ENCODE peak calls at places on chromosomes 4 and X, in four cellular contexts. H, T, U and C are unnamed samples.

GRCh38 chrX:1452497-1453389 is at the start of gene ASMTL:
- DNase-seq in H (peak), T (peak), U (peak), C (peak)

GRCh38 chr4:59920414-59920813 is 1279.7 kb upstream of the ADGRL3 start:
- DNase-seq in H (no peak), T (no peak), U (no peak), C (no peak)

GRCh38 chrX:110741213-110741796 is 54.3 kb downstream of the CHRDL1 start:
- DNase-seq in H (peak), T (no peak), U (peak), C (no peak)

GRCh38 chr4:41142946-41143720 is 71.2 kb downstream of the APBB2 start:
- DNase-seq in H (no peak), T (no peak), U (peak), C (no peak)

GRCh38 chrX:18973527-18974192 is 10.3 kb downstream of the PHKA2 start:
- DNase-seq in H (no peak), T (no peak), U (no peak), C (no peak)

GRCh38 chr4:73864365-73864764 is 4.8 kb upstream of the CXCL1 start:
- DNase-seq in H (peak), T (no peak), U (no peak), C (no peak)

GRCh38 chr4:150160473-150160872 is 82.2 kb downstream of the DCLK2 start:
- DNase-seq in H (no peak), T (no peak), U (no peak), C (no peak)

GRCh38 chr4:152220201-152220666 is 315.7 kb downstream of the FBXW7 start:
- DNase-seq in H (no peak), T (no peak), U (no peak), C (no peak)

GRCh38 chrX:115642304-115642703 is 81.3 kb downstream of the PLS3 start:
- DNase-seq in H (peak), T (no peak), U (no peak), C (no peak)

GRCh38 chr4:8834681-8835220 is 36.9 kb downstream of the HMX1 start:
- DNase-seq in H (no peak), T (no peak), U (no peak), C (no peak)

GRCh38 chrX:137568741-137569469 is 3.0 kb downstream of the ZIC3 start:
- DNase-seq in H (no peak), T (no peak), U (no peak), C (no peak)

GRCh38 chrX:131262738-131263679 is 26.1 kb downstream of the IGSF1 start:
- DNase-seq in H (peak), T (peak), U (no peak), C (no peak)

GRCh38 chr4:88619973-88620372 is 27.7 kb downstream of the HERC3 start:
- DNase-seq in H (no peak), T (no peak), U (peak), C (no peak)

GRCh38 chr4:163701915-163702314 is 207.4 kb downstream of the TMA16 start:
- DNase-seq in H (no peak), T (no peak), U (peak), C (peak)

GRCh38 chr4:11497212-11497806 is 68.6 kb upstream of the HS3ST1 start:
- DNase-seq in H (no peak), T (no peak), U (no peak), C (no peak)

GRCh38 chr4:105950701-105951100 is 55.4 kb downstream of the NPNT start:
- DNase-seq in H (no peak), T (no peak), U (no peak), C (no peak)

GRCh38 chrX:46628406-46629371 is 55.1 kb downstream of the CHST7 start:
- DNase-seq in H (no peak), T (no peak), U (peak), C (peak)

GRCh38 chrX:49162620-49163019 is at the start of gene MAGIX:
- DNase-seq in H (no peak), T (peak), U (no peak), C (no peak)

GRCh38 chr4:72743078-72743477 is 174.1 kb upstream of the ADAMTS3 start:
- DNase-seq in H (no peak), T (no peak), U (no peak), C (no peak)

GRCh38 chr4:117096462-117096861 is 11.1 kb upstream of the TRAM1L1 start:
- DNase-seq in H (no peak), T (no peak), U (no peak), C (no peak)

GRCh38 chr4:113382704-113383103 is 333.3 kb downstream of the ANK2 start:
- DNase-seq in H (no peak), T (no peak), U (no peak), C (no peak)

DNA sequence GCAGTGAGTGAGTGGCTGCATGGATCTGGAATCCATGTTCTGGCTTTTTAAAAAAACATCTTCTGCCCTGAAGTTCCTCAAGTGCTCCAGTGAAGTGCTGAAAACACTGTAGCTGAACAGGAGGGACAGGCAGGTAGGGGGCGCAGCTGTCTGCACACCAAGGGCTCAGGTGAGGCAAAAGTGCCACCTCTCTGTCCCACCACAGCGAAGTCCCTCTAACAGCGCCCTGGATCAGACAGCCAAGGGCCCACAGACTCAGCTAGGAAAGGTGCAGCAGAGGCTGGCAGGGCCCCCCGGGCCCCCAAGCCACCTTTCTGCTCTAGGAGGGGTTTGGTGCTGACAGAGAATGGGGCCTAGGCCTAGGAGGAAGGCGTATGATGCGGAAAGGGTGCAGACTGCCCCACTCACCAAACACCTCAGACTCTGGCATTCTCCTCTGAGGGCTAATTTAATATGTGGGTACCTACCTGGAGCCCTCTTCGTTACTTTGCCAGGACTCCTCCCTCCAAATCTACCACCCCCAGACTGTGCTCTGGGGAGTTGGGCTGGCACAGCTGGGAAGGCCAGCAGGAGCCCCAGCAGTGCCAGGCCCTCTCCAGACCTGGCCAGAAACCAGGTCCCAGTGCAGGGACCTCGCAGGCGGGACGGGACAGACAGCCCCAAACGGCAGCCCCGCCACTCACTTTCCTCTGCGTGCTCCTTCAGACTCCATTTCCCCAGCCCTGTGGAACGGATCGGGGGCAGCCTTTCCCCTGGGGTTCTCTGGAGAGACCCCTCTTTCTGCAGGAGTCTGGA is 73.7 kb downstream of the ENPP6 start:
- DNase-seq in H (no peak), T (no peak), U (no peak), C (no peak)
- TF ChIP-seq SMC3 in H (no peak), T (no peak), U (no peak), C (no peak)

GRCh38 chr4:38663801-38664703 is at the start of gene KLF3:
- DNase-seq in H (peak), T (peak), U (peak), C (no peak)

GRCh38 chr4:38668203-38668602 is 4.2 kb downstream of the KLF3 start:
- DNase-seq in H (no peak), T (no peak), U (no peak), C (no peak)

GRCh38 chr4:38664704-38665401 is 854 bp downstream of the KLF3 start:
- DNase-seq in H (peak), T (no peak), U (peak), C (no peak)

GRCh38 chr4:38667005-38667771 is 3.2 kb downstream of the KLF3 start:
- DNase-seq in H (peak), T (peak), U (peak), C (no peak)

DNA sequence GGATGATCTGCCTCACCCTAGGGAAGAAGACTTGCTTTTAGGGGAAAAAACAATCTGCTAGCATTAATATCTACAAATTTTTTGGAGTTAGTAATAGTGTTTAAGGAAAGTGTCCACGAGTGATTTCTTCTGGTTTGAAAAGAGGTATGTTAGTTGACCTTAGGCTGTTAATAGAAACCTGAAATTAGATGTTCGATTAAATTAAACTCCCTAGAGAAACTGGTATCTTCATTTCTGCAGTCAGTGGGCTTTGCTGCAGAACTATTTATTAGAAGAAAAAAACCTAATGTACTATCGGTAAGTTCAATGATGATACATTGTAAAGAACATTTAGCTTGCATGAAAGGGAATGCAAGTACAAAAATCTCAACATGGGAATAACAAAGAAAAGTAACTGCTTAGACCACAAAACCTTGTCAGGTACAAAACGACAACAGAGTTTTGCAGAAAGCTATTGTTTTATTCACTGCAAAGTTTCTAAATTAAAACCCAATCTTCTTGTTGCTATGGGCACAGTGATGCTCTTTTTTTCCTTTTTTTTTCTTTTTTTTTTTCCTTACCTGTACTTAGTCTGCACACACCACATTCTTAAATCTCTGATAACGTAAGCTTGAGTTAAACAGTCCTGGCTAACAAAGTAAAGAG is 2.0 kb downstream of the KLF3 start:
- DNase-seq in H (no peak), T (no peak), U (no peak), C (no peak)
- TF ChIP-seq SMC3 in H (no peak), T (no peak), U (no peak), C (no peak)

GRCh38 chrX:150216716-150217115 is 146.4 kb upstream of the MAMLD1 start:
- DNase-seq in H (no peak), T (no peak), U (no peak), C (no peak)

GRCh38 chrX:150207733-150208132 is 155.4 kb upstream of the MAMLD1 start:
- DNase-seq in H (no peak), T (no peak), U (no peak), C (no peak)

GRCh38 chrX:150212672-150213480 is 150.2 kb upstream of the MAMLD1 start:
- DNase-seq in H (no peak), T (no peak), U (peak), C (no peak)

GRCh38 chrX:150211988-150212387 is 151.1 kb upstream of the MAMLD1 start:
- DNase-seq in H (no peak), T (no peak), U (peak), C (no peak)

GRCh38 chrX:150213481-150214030 is 149.6 kb upstream of the MAMLD1 start:
- DNase-seq in H (no peak), T (no peak), U (no peak), C (no peak)
- TF ChIP-seq SMC3 in H (no peak), T (no peak), U (no peak), C (no peak)

DNA sequence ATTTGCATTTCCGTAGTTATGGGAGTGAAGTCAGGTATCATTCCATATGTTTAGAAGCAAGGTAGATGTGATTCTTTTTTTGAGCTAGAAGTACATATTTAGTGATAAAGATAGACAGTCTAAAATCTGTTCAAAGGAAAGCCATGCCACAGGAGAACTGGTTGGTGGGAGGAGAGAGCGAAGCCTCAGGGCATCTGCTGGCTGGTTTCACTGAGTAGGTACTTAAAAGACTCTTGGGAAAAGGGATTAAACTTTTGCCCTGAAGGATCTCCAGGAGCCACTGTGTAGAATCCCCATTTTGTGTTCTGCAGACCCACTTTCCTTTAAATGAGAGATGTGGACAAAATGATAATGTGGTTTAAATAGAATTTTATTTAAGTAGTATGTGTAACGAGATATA is 89.6 kb downstream of the SHROOM2 start:
- DNase-seq in H (no peak), T (no peak), U (no peak), C (no peak)
- TF ChIP-seq SMC3 in H (no peak), T (no peak), U (no peak), C (no peak)

GRCh38 chrX:96611619-96612362 is 72.9 kb upstream of the DIAPH2 start:
- DNase-seq in H (no peak), T (no peak), U (peak), C (no peak)
- TF ChIP-seq SMC3 in H (no peak), T (no peak), U (no peak), C (no peak)

GRCh38 chr4:139973611-139974010 is 180.4 kb downstream of the MAML3 start:
- DNase-seq in H (no peak), T (no peak), U (no peak), C (no peak)

GRCh38 chr4:139972305-139972704 is 181.7 kb downstream of the MAML3 start:
- DNase-seq in H (no peak), T (no peak), U (no peak), C (no peak)

GRCh38 chr4:139969635-139970266 is 184.2 kb downstream of the MAML3 start:
- DNase-seq in H (no peak), T (no peak), U (no peak), C (no peak)

GRCh38 chr4:139975830-139976272 is 178.1 kb downstream of the MAML3 start:
- DNase-seq in H (no peak), T (no peak), U (peak), C (no peak)

GRCh38 chr4:139973015-139973414 is 181.0 kb downstream of the MAML3 start:
- DNase-seq in H (no peak), T (no peak), U (peak), C (no peak)
- TF ChIP-seq SMC3 in H (no peak), T (no peak), U (no peak), C (no peak)

GRCh38 chr4:128782875-128783614 is 26.5 kb upstream of the JADE1 start:
- DNase-seq in H (peak), T (no peak), U (peak), C (no peak)
- TF ChIP-seq SMC3 in H (no peak), T (no peak), U (no peak), C (no peak)

DNA sequence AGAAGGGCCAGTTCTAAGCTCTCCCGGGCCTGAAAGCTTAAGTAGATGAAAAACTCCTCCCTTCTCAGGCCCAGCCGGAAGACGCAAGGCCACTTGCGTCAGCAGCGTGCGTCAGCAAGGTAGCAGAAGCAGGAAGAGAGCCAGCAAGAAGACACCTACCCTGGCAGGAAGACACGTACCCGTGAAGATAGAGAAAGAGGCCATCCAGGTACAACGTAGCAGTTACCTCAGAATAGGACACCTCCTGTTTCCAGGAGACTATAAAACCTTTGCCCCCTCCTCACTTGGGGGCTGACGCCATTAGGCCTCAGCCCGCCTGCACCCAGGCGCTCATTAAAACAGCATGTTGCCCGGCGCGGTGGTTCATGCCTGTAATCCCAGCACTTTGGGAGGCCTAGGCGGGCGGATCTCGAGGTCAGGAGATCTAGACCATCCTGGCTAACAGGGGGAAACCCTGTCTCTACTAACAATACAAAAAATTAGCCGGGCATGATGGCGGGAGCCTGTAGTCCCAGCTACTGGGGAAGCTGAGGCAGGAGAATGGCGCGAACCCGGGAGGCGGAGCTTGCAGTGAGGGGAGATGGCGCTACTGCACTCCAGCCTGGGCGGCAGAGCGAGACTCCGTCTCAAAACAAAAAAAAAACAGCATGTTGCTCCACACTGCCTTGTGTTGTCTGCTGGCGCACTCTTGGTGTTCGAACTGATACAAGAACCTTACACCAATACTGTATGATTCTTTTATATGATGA is 242.7 kb upstream of the NWD2 start:
- DNase-seq in H (no peak), T (peak), U (no peak), C (no peak)
- TF ChIP-seq SMC3 in H (no peak), T (no peak), U (no peak), C (no peak)